ENCODE peak calls at places on chromosomes 4 and X, in eight cellular contexts. F is cardiac muscle cell, I is upper lobe of left lung, G is mesothelial cell of epicardium, M is HFF-Myc, U is neural crest cell, J is heart right ventricle, H is fibroblast of mammary gland. N is an unnamed sample.

GRCh38 chrX:108439961-108440696 is 491 bp downstream of the COL4A5 start:
- DNase-seq in F (peak), I (no peak), G (peak), M (no peak), U (peak), J (no peak), H (peak), N (no peak)

GRCh38 chr4:169174247-169174646 is 96.5 kb downstream of the SH3RF1 start:
- DNase-seq in F (no peak), I (no peak), G (no peak), M (no peak), U (no peak), J (no peak), H (no peak), N (no peak)

GRCh38 chrX:116667346-116667745 is 204.6 kb upstream of the CT83 start:
- DNase-seq in F (no peak), I (no peak), G (no peak), M (no peak), U (no peak), J (no peak), H (no peak), N (no peak)

GRCh38 chr4:42750091-42750490 is 93.2 kb upstream of the ATP8A1 start:
- DNase-seq in F (peak), I (peak), G (no peak), M (no peak), U (no peak), J (peak), H (peak), N (no peak)

GRCh38 chrX:2600564-2600963 is 90.5 kb upstream of the CD99 start:
- DNase-seq in F (no peak), I (no peak), G (no peak), M (no peak), U (no peak), J (no peak), H (no peak), N (no peak)

GRCh38 chr4:56551516-56551915 is 45.9 kb downstream of the ARL9 start:
- DNase-seq in F (no peak), I (no peak), G (no peak), M (no peak), U (no peak), J (no peak), H (no peak), N (no peak)

GRCh38 chr4:105624530-105624929 is 72.1 kb downstream of the ARHGEF38 start:
- DNase-seq in F (no peak), I (peak), G (no peak), M (no peak), U (no peak), J (peak), H (peak), N (no peak)

GRCh38 chr4:55608591-55608990 is 16.5 kb upstream of the PDCL2 start:
- DNase-seq in F (no peak), I (no peak), G (no peak), M (no peak), U (no peak), J (no peak), H (peak), N (no peak)

GRCh38 chrX:47239199-47239598 is 6.4 kb downstream of the USP11 start:
- DNase-seq in F (no peak), I (no peak), G (no peak), M (no peak), U (no peak), J (no peak), H (no peak), N (no peak)

GRCh38 chrX:265502-265901 is 15.7 kb upstream of the PLCXD1 start:
- DNase-seq in F (no peak), I (no peak), G (no peak), M (no peak), U (no peak), J (no peak), H (no peak), N (peak)

GRCh38 chrX:140764401-140764919 is 54.9 kb downstream of the LINC00632 start:
- DNase-seq in F (peak), I (peak), G (peak), M (no peak), U (peak), J (no peak), H (peak), N (peak)

GRCh38 chr4:20195071-20195885 is 56.4 kb upstream of the SLIT2 start:
- DNase-seq in F (no peak), I (no peak), G (no peak), M (peak), U (no peak), J (no peak), H (peak), N (no peak)

GRCh38 chrX:16855363-16856075 is 14.6 kb downstream of the RBBP7 start:
- DNase-seq in F (no peak), I (no peak), G (no peak), M (no peak), U (no peak), J (no peak), H (no peak), N (no peak)

GRCh38 chr4:153438916-153439756 is 27.0 kb upstream of the TMEM131L start:
- DNase-seq in F (no peak), I (no peak), G (no peak), M (no peak), U (no peak), J (no peak), H (no peak), N (peak)

GRCh38 chr4:4480685-4481393 is 61.0 kb downstream of the STX18 start:
- DNase-seq in F (peak), I (no peak), G (no peak), M (no peak), U (peak), J (no peak), H (peak), N (no peak)

GRCh38 chr4:158996669-158997074 is 106.2 kb upstream of the RAPGEF2 start:
- DNase-seq in F (no peak), I (no peak), G (no peak), M (peak), U (no peak), J (peak), H (peak), N (no peak)

GRCh38 chr4:78720994-78721677 is 55.0 kb upstream of the BMP2K start:
- DNase-seq in F (no peak), I (no peak), G (no peak), M (no peak), U (no peak), J (peak), H (no peak), N (no peak)

GRCh38 chr4:931194-931959 is 739 bp downstream of the GAK start:
- DNase-seq in F (peak), I (no peak), G (peak), M (no peak), U (no peak), J (no peak), H (peak), N (no peak)

GRCh38 chr4:69546121-69546520 is 50.4 kb upstream of the UGT2B4 start:
- DNase-seq in F (no peak), I (no peak), G (no peak), M (no peak), U (no peak), J (no peak), H (peak), N (no peak)

GRCh38 chr4:155582971-155583437 is 83.6 kb upstream of the GUCY1A1 start:
- DNase-seq in F (no peak), I (no peak), G (no peak), M (peak), U (no peak), J (no peak), H (peak), N (no peak)

GRCh38 chr4:168656055-168656660 is 159.3 kb downstream of the PALLD start:
- DNase-seq in F (no peak), I (no peak), G (no peak), M (no peak), U (no peak), J (no peak), H (peak), N (no peak)

GRCh38 chr4:99894998-99895397 is 771 bp upstream of the LAMTOR3 start:
- DNase-seq in F (no peak), I (no peak), G (no peak), M (no peak), U (no peak), J (no peak), H (no peak), N (no peak)

GRCh38 chr4:31896349-31896748 is 1176.2 kb downstream of the PCDH7 start:
- DNase-seq in F (no peak), I (no peak), G (no peak), M (no peak), U (no peak), J (no peak), H (no peak), N (no peak)

GRCh38 chrX:3638280-3638873 is 75.1 kb downstream of the PRKX start:
- DNase-seq in F (peak), I (peak), G (peak), M (no peak), U (peak), J (peak), H (peak), N (no peak)

GRCh38 chr4:168218663-168219062 is 99.9 kb downstream of the DDX60 start:
- DNase-seq in F (no peak), I (no peak), G (no peak), M (no peak), U (no peak), J (no peak), H (peak), N (no peak)

GRCh38 chr4:152735918-152736305 is 43.6 kb downstream of the TIGD4 start:
- DNase-seq in F (no peak), I (no peak), G (no peak), M (no peak), U (no peak), J (no peak), H (no peak), N (no peak)

GRCh38 chr4:3315566-3315965 is 22.7 kb downstream of the RGS12 start:
- DNase-seq in F (no peak), I (no peak), G (peak), M (no peak), U (no peak), J (no peak), H (no peak), N (peak)

GRCh38 chrX:103756736-103757135 is 19.9 kb upstream of the PLP1 start:
- DNase-seq in F (no peak), I (no peak), G (no peak), M (no peak), U (no peak), J (no peak), H (no peak), N (no peak)

GRCh38 chr4:92646826-92647225 is 343.1 kb downstream of the GRID2 start:
- DNase-seq in F (no peak), I (no peak), G (no peak), M (no peak), U (no peak), J (no peak), H (no peak), N (no peak)

GRCh38 chr4:99947608-99948007 is 1.2 kb upstream of the DNAJB14 start:
- DNase-seq in F (no peak), I (no peak), G (no peak), M (no peak), U (no peak), J (no peak), H (no peak), N (no peak)

GRCh38 chrX:24260827-24261550 is 52.9 kb downstream of the SUPT20HL2 start:
- DNase-seq in F (no peak), I (peak), G (no peak), M (no peak), U (no peak), J (peak), H (peak), N (no peak)

GRCh38 chr4:9952415-9952950 is 68.8 kb downstream of the SLC2A9 start:
- DNase-seq in F (no peak), I (no peak), G (no peak), M (no peak), U (no peak), J (no peak), H (no peak), N (no peak)

GRCh38 chr4:139099366-139099982 is 77.5 kb downstream of the ELF2 start:
- DNase-seq in F (peak), I (peak), G (peak), M (peak), U (peak), J (peak), H (peak), N (no peak)

GRCh38 chr4:8909548-8909947 is 37.9 kb upstream of the HMX1 start:
- DNase-seq in F (no peak), I (peak), G (peak), M (no peak), U (no peak), J (no peak), H (no peak), N (peak)

GRCh38 chrX:130027569-130027968 is 45.1 kb downstream of the BCORL1 start:
- DNase-seq in F (no peak), I (no peak), G (no peak), M (no peak), U (no peak), J (no peak), H (no peak), N (no peak)

GRCh38 chr4:116400480-116400879 is 684.9 kb downstream of the TRAM1L1 start:
- DNase-seq in F (no peak), I (no peak), G (no peak), M (no peak), U (no peak), J (no peak), H (no peak), N (no peak)

GRCh38 chr4:22363071-22363470 is 152.8 kb downstream of the ADGRA3 start:
- DNase-seq in F (no peak), I (no peak), G (no peak), M (no peak), U (no peak), J (no peak), H (peak), N (no peak)

GRCh38 chr4:22356996-22357596 is 158.8 kb downstream of the ADGRA3 start:
- DNase-seq in F (peak), I (no peak), G (no peak), M (no peak), U (no peak), J (no peak), H (peak), N (no peak)
- TF ChIP-seq CTCF in F (peak), I (no peak), G (no peak), M (peak), U (peak), J (no peak), H (peak), N (peak)

DNA sequence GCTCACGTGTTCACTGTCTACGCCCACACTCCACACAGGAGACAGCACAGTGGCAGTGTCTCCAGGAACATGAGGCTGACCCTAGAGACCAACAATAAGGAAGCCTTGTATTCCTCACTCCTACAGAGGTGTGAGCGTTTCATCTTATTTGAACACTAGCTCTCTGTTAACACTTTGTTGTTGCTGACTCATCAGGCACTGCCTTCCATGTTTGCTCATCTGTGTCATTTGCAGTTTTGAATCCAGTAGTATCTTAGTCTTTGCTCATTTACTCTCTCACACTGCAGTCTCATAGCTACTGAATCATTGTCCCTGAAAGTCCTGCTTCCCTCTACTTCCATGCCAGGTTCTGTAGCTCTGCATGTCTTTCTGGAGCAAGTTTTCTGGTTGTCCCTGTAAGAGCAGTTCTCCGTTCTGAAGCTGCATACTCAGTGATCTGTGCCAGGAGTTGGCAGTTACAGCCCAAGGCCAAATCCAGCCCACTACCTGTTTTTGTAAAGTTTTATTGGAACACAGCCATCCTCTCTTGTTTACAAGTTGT is 80.3 kb upstream of the DCLK2 start:
- DNase-seq in F (no peak), I (no peak), G (no peak), M (no peak), U (no peak), J (no peak), H (peak), N (no peak)
- TF ChIP-seq CTCF in F (no peak), I (no peak), G (no peak), M (no peak), U (no peak), J (no peak), H (no peak), N (no peak)

GRCh38 chr4:38184404-38184803 is 224.2 kb downstream of the PTTG2 start:
- DNase-seq in F (no peak), I (no peak), G (no peak), M (no peak), U (no peak), J (no peak), H (no peak), N (no peak)
- TF ChIP-seq CTCF in F (peak), I (no peak), G (no peak), M (peak), U (peak), J (peak), H (peak), N (peak)

DNA sequence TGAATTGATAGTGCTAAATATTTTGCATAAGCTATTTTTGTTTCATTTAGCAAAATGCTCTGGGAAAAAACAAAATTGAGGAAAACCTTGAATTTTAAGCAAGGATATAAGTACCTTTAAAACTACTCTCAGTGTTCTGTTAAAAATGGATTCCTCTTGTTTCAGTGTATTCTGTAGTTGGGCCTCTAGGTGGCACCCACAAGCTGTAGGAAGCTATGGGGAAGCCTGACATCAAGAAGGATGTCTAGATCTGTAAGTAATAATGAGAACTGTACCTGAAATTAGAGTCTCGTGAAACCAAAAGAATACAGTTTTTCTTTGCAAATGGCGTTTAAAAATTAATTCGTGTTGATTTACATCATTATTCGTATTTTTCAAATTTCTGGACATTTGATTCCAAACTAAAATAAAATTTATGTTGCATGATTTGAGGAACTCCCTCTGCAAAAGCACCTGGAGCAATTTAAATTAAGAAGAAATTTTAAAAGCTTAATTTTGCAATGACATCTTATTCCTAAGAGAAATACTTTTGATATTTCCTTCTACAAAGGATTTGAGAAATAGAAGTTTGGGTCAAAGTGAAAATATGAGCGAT is 51.2 kb downstream of the TMPRSS11E start:
- DNase-seq in F (peak), I (peak), G (peak), M (peak), U (peak), J (peak), H (peak), N (peak)
- TF ChIP-seq CTCF in F (peak), I (peak), G (peak), M (peak), U (peak), J (peak), H (peak), N (peak)

DNA sequence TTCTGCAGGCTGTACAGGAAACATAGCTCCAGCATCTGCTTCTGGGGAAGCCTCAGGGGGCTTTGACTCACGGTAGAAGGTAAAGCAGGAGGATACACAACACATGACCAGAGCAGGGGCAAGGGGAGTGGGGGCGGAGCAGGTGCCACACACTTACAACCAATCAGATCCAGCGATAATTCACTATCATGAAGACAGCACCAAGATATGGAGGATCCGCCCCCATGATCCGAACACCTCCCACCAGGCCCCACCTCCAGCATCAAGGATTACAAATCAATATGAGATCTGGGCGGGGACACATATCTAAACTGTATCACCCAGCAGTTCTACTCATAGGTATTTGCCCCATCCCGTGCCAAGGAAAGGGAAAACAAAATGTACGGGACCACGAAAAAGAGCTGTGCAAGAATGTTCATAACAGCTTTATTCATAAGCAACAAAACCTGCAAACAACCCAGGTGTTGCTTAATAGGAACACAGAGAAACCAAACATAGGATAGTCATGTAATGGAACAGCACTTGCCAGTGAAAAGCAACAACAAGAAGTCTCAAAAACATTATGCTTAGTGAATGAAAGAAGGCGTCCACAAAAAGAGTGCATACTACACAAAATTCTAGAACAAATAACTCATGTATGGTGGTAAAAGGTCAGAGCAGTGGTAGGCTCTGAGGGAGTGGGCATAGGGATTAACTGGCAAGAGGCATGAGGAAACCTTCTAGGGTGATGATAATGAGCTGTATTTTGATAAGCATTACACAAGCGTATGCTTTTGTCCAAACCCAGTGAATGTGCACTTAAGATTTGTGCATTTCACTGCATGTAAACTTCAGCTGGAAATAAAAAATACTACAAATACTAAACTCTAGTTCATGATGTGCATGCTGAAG is 130.9 kb upstream of the FAM9B start:
- DNase-seq in F (no peak), I (no peak), G (no peak), M (no peak), U (no peak), J (no peak), H (peak), N (no peak)
- TF ChIP-seq CTCF in F (no peak), I (no peak), G (no peak), M (no peak), U (no peak), J (no peak), H (no peak), N (no peak)

DNA sequence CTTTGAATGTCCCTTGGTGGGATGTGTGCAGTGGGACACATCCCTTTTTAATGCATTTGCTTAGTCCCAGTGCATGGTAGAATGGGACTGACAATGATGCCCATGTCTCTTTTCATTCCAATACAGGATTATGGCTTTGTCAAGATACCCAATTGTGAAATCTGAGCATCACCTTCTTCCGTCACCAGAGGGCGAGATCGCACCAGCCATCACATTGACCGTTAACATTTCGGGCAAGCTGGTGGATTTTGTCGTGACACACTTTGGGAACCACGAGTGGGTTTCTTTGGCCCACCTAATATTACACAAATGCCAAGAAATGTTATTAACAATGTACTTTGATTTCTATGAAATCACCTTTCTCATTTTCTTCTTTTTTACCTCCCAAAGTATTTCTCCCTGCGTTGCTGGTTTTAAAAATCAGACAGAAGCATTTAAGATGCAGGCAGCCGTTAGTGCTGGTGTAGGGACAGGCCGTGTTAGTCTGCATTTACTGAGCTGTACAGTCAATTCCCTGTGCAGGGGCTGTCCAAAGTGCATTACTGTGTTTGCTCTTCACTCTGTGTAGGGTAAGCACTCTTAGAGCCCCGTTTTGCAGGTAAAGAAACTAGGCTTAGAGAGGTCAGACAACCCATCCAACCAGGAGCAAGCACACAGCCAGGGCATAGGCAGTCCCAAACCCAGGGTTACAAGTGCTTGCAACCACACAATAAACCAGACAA is 46.5 kb downstream of the CWH43 start:
- DNase-seq in F (no peak), I (no peak), G (no peak), M (no peak), U (peak), J (no peak), H (peak), N (no peak)
- TF ChIP-seq CTCF in F (peak), I (no peak), G (no peak), M (peak), U (peak), J (peak), H (peak), N (peak)